ENCODE peak calls at places on chromosomes 11 and 22, in eight cellular contexts. P is GM23338, C is breast epithelium, O is HCT116, Q is SK-N-SH, U is stomach, N is transverse colon, X is H1. E is an unnamed sample.

GRCh38 chr22:39296981-39297489 is 22.4 kb downstream of the RPL3 start:
- DNase-seq in P (no peak), C (no peak), O (no peak), Q (no peak), U (no peak), N (no peak), X (no peak), E (no peak)

GRCh38 chr22:50084570-50084969 is 656 bp downstream of the MLC1 start:
- DNase-seq in P (no peak), C (no peak), O (no peak), Q (no peak), U (no peak), N (no peak), X (no peak), E (no peak)

GRCh38 chr11:104943561-104943960 is 24.8 kb downstream of the CASP4 start:
- DNase-seq in P (no peak), C (no peak), O (no peak), Q (no peak), U (no peak), N (no peak), X (no peak), E (no peak)

GRCh38 chr11:2807801-2808241 is 77.8 kb downstream of the CDKN1C start:
- DNase-seq in P (no peak), C (peak; percentile 49), O (no peak), Q (no peak), U (peak; percentile 25), N (peak; percentile 7), X (no peak), E (no peak)

GRCh38 chr11:67280341-67280790 is 8.7 kb upstream of the ANKRD13D start:
- DNase-seq in P (no peak), C (no peak), O (no peak), Q (no peak), U (no peak), N (peak; percentile 5), X (no peak), E (no peak)

GRCh38 chr22:42376721-42377177 is 55.5 kb downstream of the NFAM1 start:
- DNase-seq in P (peak; percentile 80), C (no peak), O (no peak), Q (peak; percentile 81), U (peak; percentile 29), N (peak; percentile 58), X (no peak), E (no peak)

GRCh38 chr11:94771390-94771789 is 3.2 kb downstream of the AMOTL1 start:
- DNase-seq in P (no peak), C (no peak), O (no peak), Q (no peak), U (no peak), N (no peak), X (no peak), E (no peak)

GRCh38 chr11:63985812-63986155 is 454 bp upstream of the OTUB1 start:
- DNase-seq in P (peak; percentile 66), C (no peak), O (no peak), Q (peak; percentile 60), U (no peak), N (peak; percentile 60), X (no peak), E (no peak)

GRCh38 chr11:56783448-56784041 is 35.0 kb upstream of the OR9G4 start:
- DNase-seq in P (peak; percentile 90), C (no peak), O (peak; percentile 52), Q (peak; percentile 12), U (no peak), N (no peak), X (no peak), E (peak; percentile 7)

GRCh38 chr11:130165601-130166456 is 6.2 kb downstream of the ST14 start:
- DNase-seq in P (no peak), C (no peak), O (no peak), Q (no peak), U (no peak), N (peak; percentile 56), X (no peak), E (no peak)

GRCh38 chr11:41536001-41536568 is 76.6 kb upstream of the LRRC4C start:
- DNase-seq in P (no peak), C (no peak), O (no peak), Q (no peak), U (no peak), N (no peak), X (no peak), E (no peak)

GRCh38 chr22:28894793-28895192 is 11.4 kb downstream of the ZNRF3 start:
- DNase-seq in P (no peak), C (no peak), O (no peak), Q (no peak), U (no peak), N (no peak), X (no peak), E (no peak)

GRCh38 chr22:28893810-28894209 is 10.4 kb downstream of the ZNRF3 start:
- DNase-seq in P (no peak), C (no peak), O (no peak), Q (no peak), U (no peak), N (no peak), X (no peak), E (no peak)

GRCh38 chr22:28892175-28892731 is 8.9 kb downstream of the ZNRF3 start:
- DNase-seq in P (peak; percentile 21), C (no peak), O (no peak), Q (no peak), U (no peak), N (no peak), X (no peak), E (no peak)

GRCh38 chr22:28896611-28897010 is 13.2 kb downstream of the ZNRF3 start:
- DNase-seq in P (peak; percentile 80), C (no peak), O (no peak), Q (no peak), U (no peak), N (no peak), X (no peak), E (no peak)

GRCh38 chr22:28894320-28894719 is 10.9 kb downstream of the ZNRF3 start:
- DNase-seq in P (no peak), C (no peak), O (no peak), Q (no peak), U (no peak), N (peak; percentile 64), X (no peak), E (peak; percentile 30)
- H3K4me1 ChIP-seq in P (peaks cover 53% of the 10 kb centered on the region), C (no peaks in the 10 kb centered on the region), O (peaks cover 30% of the 10 kb centered on the region), Q (no peaks in the 10 kb centered on the region), U (peaks cover 7% of the 10 kb centered on the region), N (peaks cover 8% of the 10 kb centered on the region), X (peaks cover 23% of the 10 kb centered on the region), E (peaks cover 7% of the 10 kb centered on the region)

GRCh38 chr11:19728436-19728835 is 15.8 kb downstream of the NAV2 start:
- DNase-seq in P (no peak), C (no peak), O (no peak), Q (no peak), U (no peak), N (no peak), X (no peak), E (no peak)

GRCh38 chr11:19724765-19725164 is 12.1 kb downstream of the NAV2 start:
- DNase-seq in P (no peak), C (no peak), O (no peak), Q (no peak), U (no peak), N (no peak), X (no peak), E (no peak)

GRCh38 chr11:19725379-19726079 is 12.9 kb downstream of the NAV2 start:
- DNase-seq in P (peak; percentile 22), C (no peak), O (no peak), Q (no peak), U (peak; percentile 41), N (no peak), X (no peak), E (peak; percentile 70)

GRCh38 chr11:19729141-19729540 is 16.5 kb downstream of the NAV2 start:
- DNase-seq in P (no peak), C (no peak), O (no peak), Q (no peak), U (no peak), N (no peak), X (no peak), E (no peak)

GRCh38 chr11:19727246-19727645 is 14.6 kb downstream of the NAV2 start:
- DNase-seq in P (no peak), C (no peak), O (no peak), Q (peak; percentile 22), U (no peak), N (no peak), X (no peak), E (no peak)
- TF ChIP-seq POLR2AphosphoS5 in P (no peak), C (no peak), O (no peak), Q (no peak), U (no peak), N (no peak), X (no peak), E (no peak)

GRCh38 chr11:9736365-9736764 is 72.5 kb downstream of the SWAP70 start:
- DNase-seq in P (no peak), C (no peak), O (no peak), Q (no peak), U (no peak), N (no peak), X (no peak), E (no peak)

GRCh38 chr11:9738700-9739099 is 74.8 kb downstream of the SWAP70 start:
- DNase-seq in P (no peak), C (no peak), O (no peak), Q (no peak), U (no peak), N (no peak), X (no peak), E (no peak)

GRCh38 chr11:9739108-9739507 is 75.2 kb downstream of the SWAP70 start:
- DNase-seq in P (no peak), C (no peak), O (no peak), Q (no peak), U (no peak), N (no peak), X (no peak), E (no peak)

GRCh38 chr11:9735919-9736318 is 72.0 kb downstream of the SWAP70 start:
- DNase-seq in P (no peak), C (no peak), O (no peak), Q (no peak), U (no peak), N (no peak), X (no peak), E (no peak)

GRCh38 chr11:9738126-9738525 is 74.2 kb downstream of the SWAP70 start:
- DNase-seq in P (no peak), C (no peak), O (no peak), Q (no peak), U (no peak), N (peak; percentile 30), X (no peak), E (no peak)
- H3K4me1 ChIP-seq in P (no peaks in the 10 kb centered on the region), C (no peaks in the 10 kb centered on the region), O (no peaks in the 10 kb centered on the region), Q (no peaks in the 10 kb centered on the region), U (no peaks in the 10 kb centered on the region), N (no peaks in the 10 kb centered on the region), X (no peaks in the 10 kb centered on the region), E (no peaks in the 10 kb centered on the region)

GRCh38 chr11:79199729-79200354 is 241.0 kb downstream of the TENM4 start:
- DNase-seq in P (no peak), C (no peak), O (no peak), Q (no peak), U (no peak), N (no peak), X (no peak), E (no peak)

GRCh38 chr11:79200398-79201070 is 240.3 kb downstream of the TENM4 start:
- DNase-seq in P (no peak), C (no peak), O (no peak), Q (no peak), U (no peak), N (no peak), X (no peak), E (no peak)

GRCh38 chr11:79198203-79198897 is 242.5 kb downstream of the TENM4 start:
- DNase-seq in P (no peak), C (no peak), O (no peak), Q (no peak), U (no peak), N (no peak), X (no peak), E (no peak)

GRCh38 chr11:79198898-79199250 is 242.0 kb downstream of the TENM4 start:
- DNase-seq in P (no peak), C (no peak), O (no peak), Q (no peak), U (no peak), N (no peak), X (no peak), E (no peak)

GRCh38 chr11:79201637-79202347 is 239.0 kb downstream of the TENM4 start:
- DNase-seq in P (no peak), C (no peak), O (no peak), Q (no peak), U (no peak), N (no peak), X (no peak), E (no peak)
- TF ChIP-seq POLR2AphosphoS5 in P (no peak), C (no peak), O (no peak), Q (no peak), U (no peak), N (no peak), X (no peak), E (no peak)

E was measured in prostate gland.